ENCODE peak calls at places on chromosome 21, in six cellular contexts. Y is osteoblast, G is IMR-90, M is uterus, E is fibroblast of lung, N is pancreas. B is an unnamed sample. For H3K9me3, the result is how much of the 10 kb centered on the place peaks cover.

GRCh38 chr21:32770514-32771133 is 931 bp downstream of the PAXBP1 start:
- DNase-seq in Y (peak), M (no peak), E (no peak), G (peak), N (no peak), B (no peak)

GRCh38 chr21:33642896-33643657 is 776 bp downstream of the ITSN1 start:
- DNase-seq in M (peak), Y (peak), E (peak), N (peak), G (peak), B (no peak)

GRCh38 chr21:41260428-41260827 is 56.2 kb upstream of the FAM3B start:
- DNase-seq in M (no peak), N (no peak), G (no peak), Y (no peak), E (no peak), B (no peak)

GRCh38 chr21:35381743-35382310 is 332.7 kb upstream of the RUNX1 start:
- DNase-seq in Y (no peak), M (no peak), G (no peak), N (no peak), E (no peak), B (no peak)

GRCh38 chr21:42707207-42707830 is 53.9 kb downstream of the PDE9A start:
- DNase-seq in M (no peak), N (no peak), G (no peak), E (no peak), Y (no peak), B (no peak)

GRCh38 chr21:14545906-14546480 is at the start of gene SAMSN1:
- DNase-seq in N (no peak), Y (no peak), E (no peak), M (no peak), G (no peak), B (no peak)

GRCh38 chr21:25573409-25574206 is 33.7 kb downstream of the MRPL39 start:
- DNase-seq in N (no peak), E (peak), G (peak), Y (peak), M (no peak), B (peak)

GRCh38 chr21:31735518-31735992 is 3.6 kb upstream of the SCAF4 start:
- DNase-seq in E (no peak), M (no peak), N (no peak), G (no peak), Y (no peak), B (no peak)

GRCh38 chr21:43851593-43851992 is 13.4 kb upstream of the AGPAT3 start:
- DNase-seq in N (peak), Y (no peak), E (no peak), G (no peak), M (no peak), B (no peak)

GRCh38 chr21:32457360-32457840 is 44.9 kb downstream of the EVA1C start:
- DNase-seq in G (peak), M (peak), Y (peak), E (peak), N (peak), B (no peak)

GRCh38 chr21:36004441-36004840 is 55.9 kb downstream of the SETD4 start:
- DNase-seq in G (peak), N (no peak), E (peak), M (no peak), Y (no peak), B (no peak)

GRCh38 chr21:32739946-32740345 is 12.1 kb upstream of the SYNJ1 start:
- DNase-seq in G (no peak), E (no peak), M (no peak), N (no peak), Y (no peak), B (no peak)

GRCh38 chr21:43332872-43333300 is 94.0 kb downstream of the SIK1 start:
- DNase-seq in G (peak), M (no peak), Y (no peak), N (no peak), E (peak), B (no peak)

GRCh38 chr21:14923468-14923867 is 141.3 kb downstream of the NRIP1 start:
- DNase-seq in E (peak), N (no peak), M (no peak), Y (peak), G (peak), B (no peak)

GRCh38 chr21:25412090-25412489 is 195.2 kb downstream of the MRPL39 start:
- DNase-seq in M (no peak), Y (no peak), G (peak), E (no peak), N (no peak), B (no peak)

GRCh38 chr21:41506526-41507520 is 1.1 kb downstream of the TMPRSS2 start:
- DNase-seq in G (no peak), Y (peak), N (peak), E (no peak), M (no peak), B (no peak)

GRCh38 chr21:26405735-26406361 is 167.2 kb downstream of the CYYR1 start:
- DNase-seq in Y (peak), M (no peak), E (peak), N (no peak), G (peak), B (peak)

GRCh38 chr21:40176732-40177131 is 309.5 kb downstream of the PCP4 start:
- DNase-seq in M (no peak), E (no peak), Y (no peak), G (no peak), N (no peak), B (no peak)

GRCh38 chr21:38840456-38841129 is 34.9 kb downstream of the ETS2 start:
- DNase-seq in N (no peak), G (no peak), Y (no peak), M (no peak), E (no peak), B (no peak)

GRCh38 chr21:42525228-42525604 is 11.6 kb downstream of the SLC37A1 start:
- DNase-seq in N (no peak), G (peak), M (peak), Y (no peak), E (peak), B (no peak)

GRCh38 chr21:26445440-26445839 is 127.6 kb downstream of the CYYR1 start:
- DNase-seq in G (peak), Y (peak), N (no peak), E (peak), M (no peak), B (no peak)

GRCh38 chr21:41483415-41483814 is 24.5 kb downstream of the TMPRSS2 start:
- DNase-seq in Y (no peak), N (no peak), E (no peak), G (no peak), M (no peak), B (no peak)

DNA sequence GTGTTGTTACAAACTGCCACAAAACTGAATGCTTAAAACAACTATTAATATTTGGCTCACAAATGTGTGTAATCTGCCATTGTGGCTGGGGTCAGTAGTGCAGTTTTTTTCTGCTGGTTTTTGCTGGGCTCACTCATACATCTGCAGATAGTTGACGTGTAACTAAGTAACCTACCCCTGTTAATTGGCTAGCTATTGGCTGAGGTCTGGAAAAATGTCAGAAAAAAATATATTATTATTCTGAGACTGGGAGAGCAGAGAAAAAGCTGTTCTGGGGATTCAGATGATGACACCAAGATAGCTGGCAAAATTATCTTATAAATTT is 616.0 kb upstream of the ADAMTS5 start:
- DNase-seq in G (no peak), Y (peak), M (no peak), E (no peak), N (no peak), B (no peak)
- H3K27ac ChIP-seq in G (no peak), Y (peak), M (no peak), E (no peak), N (no peak), B (no peak)

GRCh38 chr21:30153697-30154340 is 12.8 kb downstream of the CLDN17 start:
- DNase-seq in M (no peak), N (no peak), Y (no peak), E (no peak), G (no peak), B (no peak)
- H3K9me3 ChIP-seq in M (under half), N (under half), Y (under half), E (under half), G (under half), B (under half)

DNA sequence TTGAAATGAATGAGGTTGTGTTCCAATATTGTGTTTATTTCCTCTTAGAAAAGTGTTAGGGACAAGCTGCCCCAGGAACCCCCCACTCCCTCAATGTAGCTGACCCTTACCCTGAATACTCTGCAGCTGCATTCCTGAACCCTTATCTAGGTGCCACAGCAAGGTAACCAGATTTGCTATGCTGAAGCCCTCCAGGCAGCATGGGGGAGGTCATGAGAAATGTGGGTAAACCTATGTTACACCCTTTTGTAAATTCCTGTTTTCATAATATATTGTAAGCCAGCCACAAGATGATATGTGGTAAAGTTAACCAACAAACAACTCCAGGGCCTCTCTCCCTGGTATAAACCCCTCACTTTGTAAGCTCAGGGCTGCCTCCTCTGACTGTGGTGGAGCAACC is 27.8 kb upstream of the CLDN8 start:
- DNase-seq in E (no peak), Y (no peak), G (no peak), N (no peak), M (no peak), B (no peak)
- H3K27ac ChIP-seq in E (no peak), Y (no peak), G (no peak), N (no peak), M (no peak), B (no peak)

DNA sequence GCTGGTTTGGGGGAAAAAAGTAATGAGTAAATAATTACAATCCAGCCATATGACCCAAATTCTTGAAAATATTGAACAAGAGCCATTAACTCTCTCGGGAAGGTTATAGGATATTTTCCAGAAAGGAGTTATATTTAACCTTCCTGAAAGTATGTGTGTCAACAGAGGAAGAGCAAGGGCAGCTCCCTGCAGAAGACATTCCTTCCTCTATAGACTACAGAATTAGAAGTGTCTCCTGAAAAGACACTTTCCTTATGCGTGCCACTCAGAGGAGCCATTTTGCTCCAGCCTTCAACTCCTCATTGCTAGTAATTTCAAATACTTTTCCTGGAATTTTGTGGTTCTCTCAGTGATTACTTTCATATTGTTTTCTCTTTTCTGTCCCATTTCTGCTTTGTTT is 648.8 kb downstream of the USP25 start:
- DNase-seq in M (no peak), G (no peak), E (no peak), N (no peak), Y (no peak), B (no peak)
- H3K9me3 ChIP-seq in M (under half), G (under half), E (under half), N (under half), Y (under half), B (under half)

GRCh38 chr21:45287438-45288391 is at the start of gene POFUT2:
- DNase-seq in G (peak), E (peak), N (peak), Y (peak), M (peak), B (peak)
- H3K27ac ChIP-seq in G (peak), E (peak), N (peak), Y (peak), M (peak), B (no peak)

GRCh38 chr21:7957713-7958064 is 2563.7 kb upstream of the TPTE start:
- DNase-seq in E (no peak), G (no peak), N (no peak), Y (no peak), M (no peak), B (no peak)

GRCh38 chr21:7947422-7947821 is 2574.0 kb upstream of the TPTE start:
- DNase-seq in N (no peak), G (no peak), E (no peak), Y (no peak), M (no peak), B (no peak)

GRCh38 chr21:7951854-7952519 is 2569.4 kb upstream of the TPTE start:
- DNase-seq in M (no peak), Y (no peak), G (no peak), E (no peak), N (no peak), B (no peak)

GRCh38 chr21:7952648-7953047 is 2568.7 kb upstream of the TPTE start:
- DNase-seq in M (no peak), N (no peak), E (no peak), G (no peak), Y (no peak), B (no peak)

DNA sequence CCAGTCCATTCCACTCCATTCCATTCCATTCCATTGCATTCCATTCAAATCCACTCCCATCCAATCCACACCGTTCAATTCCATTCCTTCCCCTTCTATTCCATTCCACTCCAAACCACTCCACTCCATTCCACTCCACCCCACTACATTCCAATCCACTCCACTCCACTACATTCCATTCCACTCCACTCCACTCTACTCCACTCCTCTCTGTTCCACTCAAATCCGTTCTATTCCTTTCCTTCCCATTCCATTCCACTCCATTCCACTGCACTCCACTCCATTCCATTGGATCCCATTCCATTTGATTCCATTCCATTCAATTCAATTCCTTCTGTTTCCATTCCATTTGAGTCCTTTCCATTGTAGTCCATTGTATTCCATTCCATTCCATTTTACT is 2568.3 kb upstream of the TPTE start:
- DNase-seq in G (no peak), Y (no peak), M (no peak), E (no peak), N (no peak), B (no peak)
- H3K9me3 ChIP-seq in G (half or more), Y (half or more), M (under half), E (under half), N (under half), B (half or more)